ENCODE peak calls at places on chromosomes 1 and 21, in ten cellular contexts. X is transverse colon; M is heart right ventricle; G is lung; N is psoas muscle; T is CD8-positive, alpha-beta T cell; K is GM23338; F is CD8-positive, alpha-beta memory T cell; I is AG04450; S is ascending aorta. L is an unnamed sample.

GRCh38 chr1:229305402-229305801 is 34.5 kb downstream of the RAB4A start:
- DNase-seq in I (no peak), G (no peak), X (no peak), T (no peak), M (no peak), S (no peak), K (no peak), F (no peak), N (no peak), L (no peak)

GRCh38 chr21:42257091-42257760 is 38.3 kb downstream of the ABCG1 start:
- DNase-seq in I (no peak), K (no peak), T (no peak), M (no peak), G (no peak), N (no peak), S (no peak), F (no peak), X (no peak), L (no peak)

GRCh38 chr1:9343269-9343668 is 50.6 kb downstream of the SPSB1 start:
- DNase-seq in K (no peak), X (no peak), S (no peak), F (no peak), N (no peak), M (no peak), G (no peak), I (no peak), T (no peak), L (no peak)

GRCh38 chr21:42309753-42310213 is 5.4 kb downstream of the TFF3 start:
- DNase-seq in K (peak), I (no peak), X (peak), S (no peak), M (peak), F (peak), T (peak), N (peak), G (peak), L (peak)

GRCh38 chr1:47679826-47680225 is 242.0 kb downstream of the FOXD2 start:
- DNase-seq in F (no peak), X (no peak), N (no peak), G (peak), K (no peak), S (no peak), M (no peak), I (no peak), T (no peak), L (no peak)

GRCh38 chr1:43446388-43446740 is 7.4 kb downstream of the HYI start:
- DNase-seq in X (peak), M (no peak), I (no peak), N (no peak), T (no peak), F (no peak), G (no peak), K (no peak), S (no peak), L (no peak)

GRCh38 chr1:76726251-76726650 is 141.0 kb upstream of the ST6GALNAC5 start:
- DNase-seq in K (no peak), S (no peak), M (no peak), F (no peak), G (no peak), I (no peak), X (no peak), T (no peak), N (no peak), L (no peak)

GRCh38 chr1:41878911-41879310 is 39.8 kb downstream of the HIVEP3 start:
- DNase-seq in I (no peak), S (no peak), N (no peak), T (no peak), K (no peak), G (no peak), X (no peak), F (no peak), M (no peak), L (no peak)

GRCh38 chr1:154999651-155000474 is 2.7 kb upstream of the ZBTB7B start:
- DNase-seq in T (no peak), S (no peak), I (no peak), N (no peak), F (peak), X (peak), G (no peak), M (no peak), K (peak), L (peak)

GRCh38 chr1:83970802-83971201 is 28.1 kb downstream of the TTLL7 start:
- DNase-seq in S (no peak), I (no peak), T (no peak), G (no peak), M (no peak), N (no peak), X (no peak), F (no peak), K (peak), L (no peak)

GRCh38 chr21:43343095-43343991 is 83.6 kb downstream of the SIK1 start:
- DNase-seq in S (no peak), M (no peak), N (no peak), T (no peak), X (peak), I (no peak), G (peak), K (no peak), F (no peak), L (no peak)

GRCh38 chr1:109933856-109934711 is 23.4 kb downstream of the CSF1 start:
- DNase-seq in X (no peak), G (peak), M (no peak), K (no peak), N (peak), F (no peak), I (no peak), S (no peak), T (no peak), L (peak)

GRCh38 chr1:114345930-114346479 is 165.0 kb downstream of the TRIM33 start:
- DNase-seq in I (no peak), S (no peak), F (no peak), N (peak), M (peak), X (no peak), T (no peak), K (peak), G (no peak), L (peak)

GRCh38 chr1:94947453-94947852 is 20.5 kb upstream of the CNN3 start:
- DNase-seq in S (no peak), M (no peak), K (no peak), N (no peak), F (no peak), G (no peak), I (no peak), T (no peak), X (no peak), L (no peak)

GRCh38 chr1:87816646-87817045 is 488.0 kb downstream of the LMO4 start:
- DNase-seq in I (no peak), K (no peak), F (no peak), G (no peak), T (no peak), N (no peak), S (no peak), M (peak), X (no peak), L (no peak)

GRCh38 chr1:56644064-56644940 is 812 bp upstream of the PRKAA2 start:
- DNase-seq in S (no peak), K (no peak), I (no peak), G (no peak), M (no peak), X (peak), F (no peak), N (no peak), T (no peak), L (peak)

GRCh38 chr1:83928396-83928795 is 70.5 kb downstream of the TTLL7 start:
- DNase-seq in N (no peak), M (no peak), X (no peak), I (no peak), T (no peak), K (no peak), G (no peak), F (no peak), S (no peak), L (no peak)

GRCh38 chr1:26224606-26225005 is 9.4 kb upstream of the CEP85 start:
- DNase-seq in T (no peak), G (no peak), I (no peak), K (no peak), X (no peak), N (no peak), M (no peak), F (no peak), S (no peak), L (no peak)

GRCh38 chr1:224615861-224616760 is at the start of gene CNIH3:
- DNase-seq in S (no peak), K (peak), G (no peak), X (no peak), I (no peak), F (peak), T (peak), M (no peak), N (peak), L (peak)

GRCh38 chr1:67061266-67061665 is 7.3 kb upstream of the SLC35D1 start:
- DNase-seq in X (no peak), M (no peak), T (no peak), K (no peak), F (no peak), G (no peak), I (no peak), N (no peak), S (no peak), L (no peak)

GRCh38 chr21:44405091-44405947 is 50.0 kb upstream of the LRRC3 start:
- DNase-seq in G (no peak), F (no peak), S (no peak), T (no peak), X (no peak), M (no peak), N (no peak), K (no peak), I (no peak), L (no peak)

GRCh38 chr1:53575948-53576305 is 116.7 kb downstream of the DMRTB1 start:
- DNase-seq in M (no peak), X (no peak), F (no peak), K (no peak), T (no peak), I (no peak), G (no peak), N (no peak), S (no peak), L (no peak)

GRCh38 chr1:51313268-51313852 is 17.0 kb downstream of the TTC39A start:
- DNase-seq in F (no peak), X (no peak), S (no peak), I (no peak), N (no peak), G (no peak), M (no peak), T (no peak), K (peak), L (peak)

GRCh38 chr1:42784946-42785693 is at the start of gene TMEM269:
- DNase-seq in T (peak), G (no peak), K (peak), F (peak), M (peak), N (peak), I (no peak), X (peak), S (no peak), L (no peak)

GRCh38 chr1:240526321-240526720 is 85.6 kb downstream of the GREM2 start:
- DNase-seq in X (no peak), T (no peak), K (peak), G (no peak), S (no peak), M (no peak), F (no peak), I (peak), N (no peak), L (no peak)

GRCh38 chr1:59229138-59229537 is 67.8 kb upstream of the FGGY start:
- DNase-seq in T (no peak), X (no peak), F (no peak), N (no peak), K (no peak), S (no peak), G (no peak), I (no peak), M (no peak), L (no peak)

GRCh38 chr1:1567831-1568380 is 6.8 kb downstream of the SSU72 start:
- DNase-seq in S (no peak), G (no peak), T (no peak), X (no peak), M (no peak), N (no peak), K (peak), F (no peak), I (no peak), L (no peak)

GRCh38 chr1:8879348-8880067 is 1.0 kb upstream of the ENO1 start:
- DNase-seq in F (no peak), N (no peak), T (peak), K (no peak), I (no peak), X (no peak), G (no peak), M (no peak), S (no peak), L (no peak)

GRCh38 chr21:25360593-25360992 is 246.7 kb downstream of the MRPL39 start:
- DNase-seq in S (no peak), N (no peak), M (no peak), X (no peak), G (no peak), T (no peak), F (no peak), K (no peak), I (no peak), L (no peak)

GRCh38 chr1:241225741-241226140 is 131.3 kb downstream of the RGS7 start:
- DNase-seq in F (no peak), N (no peak), K (no peak), X (no peak), G (peak), M (no peak), T (no peak), S (no peak), I (no peak), L (no peak)

GRCh38 chr1:214698589-214698988 is 95.6 kb downstream of the CENPF start:
- DNase-seq in T (no peak), N (no peak), X (no peak), G (no peak), F (no peak), K (no peak), S (no peak), M (no peak), I (no peak), L (peak)

GRCh38 chr1:171506525-171507304 is 21.4 kb downstream of the PRRC2C start:
- DNase-seq in N (no peak), S (no peak), F (no peak), X (no peak), T (no peak), I (no peak), G (no peak), K (peak), M (no peak), L (no peak)

GRCh38 chr1:207810173-207810572 is 58.3 kb downstream of the CD46 start:
- DNase-seq in T (peak), K (no peak), I (no peak), X (no peak), M (no peak), G (peak), S (no peak), F (no peak), N (no peak), L (peak)

DNA sequence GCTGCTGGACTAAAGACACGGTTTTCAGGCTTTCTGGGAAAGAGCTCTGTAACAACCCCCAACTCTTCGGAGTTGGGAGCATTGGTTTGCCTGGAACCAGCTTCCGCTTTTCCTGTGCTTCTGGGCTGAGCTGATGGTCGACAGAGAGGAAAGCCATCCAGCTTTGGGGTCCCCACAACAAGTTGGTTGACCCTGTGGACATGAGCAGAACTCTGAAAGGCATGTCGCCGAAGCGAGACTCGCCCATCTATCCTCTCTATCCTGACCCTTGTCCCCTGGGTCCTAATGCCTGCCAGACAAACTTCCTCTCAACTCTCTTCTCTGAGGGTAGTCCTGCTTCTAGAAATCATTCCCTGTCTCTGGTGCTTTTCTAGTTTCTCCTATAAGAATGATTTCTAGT is 31.9 kb upstream of the FCGR2A start:
- DNase-seq in N (no peak), M (no peak), F (no peak), S (no peak), K (peak), X (no peak), I (no peak), T (no peak), G (no peak), L (peak)
- H3K4me3 ChIP-seq in N (no peak), M (no peak), F (no peak), S (no peak), K (peak), X (no peak), I (peak), T (no peak), G (no peak), L (peak)

GRCh38 chr1:206005761-206006160 is 2.6 kb upstream of the RAB7B start:
- DNase-seq in F (no peak), S (no peak), T (no peak), N (no peak), I (no peak), M (no peak), K (no peak), X (no peak), G (no peak), L (no peak)
- H3K4me3 ChIP-seq in F (no peak), S (no peak), T (no peak), N (no peak), I (no peak), M (no peak), K (no peak), X (no peak), G (no peak), L (no peak)

GRCh38 chr1:40532062-40532389 is 589 bp downstream of the ZNF684 start:
- DNase-seq in N (no peak), X (no peak), G (no peak), M (no peak), K (no peak), I (no peak), S (no peak), F (no peak), T (no peak), L (no peak)

GRCh38 chr1:40531381-40532061 is at the start of gene ZNF684:
- DNase-seq in T (peak), K (peak), M (peak), S (peak), X (peak), F (peak), N (peak), I (peak), G (peak), L (peak)

GRCh38 chr1:40534589-40534988 is 3.2 kb downstream of the ZNF684 start:
- DNase-seq in S (no peak), T (no peak), F (no peak), G (no peak), N (no peak), X (no peak), I (no peak), M (no peak), K (no peak), L (no peak)

GRCh38 chr1:40530735-40531380 is 579 bp upstream of the ZNF684 start:
- DNase-seq in M (no peak), K (peak), X (no peak), I (no peak), S (no peak), F (no peak), T (no peak), G (no peak), N (no peak), L (no peak)

GRCh38 chr1:40532844-40533424 is 1.5 kb downstream of the ZNF684 start:
- DNase-seq in X (peak), M (no peak), S (no peak), T (peak), G (no peak), N (no peak), I (no peak), F (no peak), K (peak), L (peak)
- H3K4me3 ChIP-seq in X (no peak), M (peak), S (peak), T (no peak), G (no peak), N (no peak), I (no peak), F (no peak), K (no peak), L (no peak)

GRCh38 chr1:205809469-205809868 is 3.5 kb downstream of the SLC41A1 start:
- DNase-seq in S (no peak), I (no peak), K (no peak), N (no peak), M (no peak), T (no peak), G (no peak), X (no peak), F (no peak), L (no peak)
- H3K4me3 ChIP-seq in S (peak), I (no peak), K (no peak), N (peak), M (peak), T (peak), G (no peak), X (no peak), F (no peak), L (no peak)

GRCh38 chr21:46436586-46436985 is 22.1 kb upstream of the DIP2A start:
- DNase-seq in M (no peak), I (no peak), T (no peak), F (no peak), X (no peak), S (no peak), N (no peak), K (no peak), G (no peak), L (no peak)

GRCh38 chr21:46439906-46440305 is 18.8 kb upstream of the DIP2A start:
- DNase-seq in S (no peak), I (no peak), K (no peak), T (no peak), F (no peak), M (no peak), X (no peak), G (no peak), N (no peak), L (no peak)

GRCh38 chr21:46437096-46437498 is 21.6 kb upstream of the DIP2A start:
- DNase-seq in M (no peak), N (no peak), I (no peak), T (no peak), K (no peak), F (no peak), G (no peak), S (no peak), X (no peak), L (no peak)

GRCh38 chr21:46437511-46437910 is 21.2 kb upstream of the DIP2A start:
- DNase-seq in T (no peak), X (no peak), S (no peak), K (no peak), I (no peak), G (no peak), F (no peak), N (no peak), M (no peak), L (no peak)

GRCh38 chr21:46438241-46438640 is 20.4 kb upstream of the DIP2A start:
- DNase-seq in K (no peak), S (no peak), G (no peak), F (no peak), X (no peak), T (no peak), N (no peak), I (no peak), M (no peak), L (no peak)
- H3K4me3 ChIP-seq in K (no peak), S (no peak), G (no peak), F (no peak), X (no peak), T (no peak), N (no peak), I (no peak), M (no peak), L (no peak)

GRCh38 chr1:10852018-10852417 is 55.6 kb upstream of the CASZ1 start:
- DNase-seq in I (no peak), S (no peak), M (no peak), G (no peak), K (no peak), T (no peak), F (no peak), N (no peak), X (no peak), L (no peak)

GRCh38 chr1:10853701-10854100 is 57.3 kb upstream of the CASZ1 start:
- DNase-seq in G (no peak), X (no peak), F (no peak), K (no peak), N (no peak), S (no peak), I (no peak), T (no peak), M (no peak), L (no peak)

GRCh38 chr1:10851024-10852013 is 54.9 kb upstream of the CASZ1 start:
- DNase-seq in K (no peak), N (no peak), G (no peak), F (no peak), I (no peak), S (no peak), X (no peak), T (no peak), M (no peak), L (no peak)

GRCh38 chr1:10852486-10852885 is 56.0 kb upstream of the CASZ1 start:
- DNase-seq in F (no peak), K (no peak), G (no peak), M (no peak), T (no peak), I (no peak), X (no peak), N (no peak), S (no peak), L (peak)

DNA sequence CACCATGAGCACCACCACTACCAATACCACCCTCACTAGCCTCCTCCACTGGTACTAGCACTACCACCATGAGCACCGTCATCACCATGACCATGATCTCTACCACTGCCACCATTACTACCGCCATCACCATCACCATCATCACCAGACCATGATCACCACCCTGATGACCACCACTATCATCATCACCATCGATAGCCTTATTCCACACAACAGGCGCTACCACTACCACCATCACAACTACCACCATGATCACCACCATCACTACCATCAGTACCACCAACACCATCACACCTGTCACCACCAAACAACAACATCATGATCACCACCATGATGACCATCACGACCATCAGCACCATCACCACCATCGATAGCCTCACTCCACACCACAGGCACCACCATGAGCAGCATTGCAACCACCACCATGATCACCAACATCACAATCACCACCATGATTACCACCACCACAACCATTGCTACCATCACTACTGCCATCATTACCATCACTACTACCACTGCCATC is 56.6 kb upstream of the CASZ1 start:
- DNase-seq in X (no peak), T (no peak), M (no peak), F (no peak), K (no peak), I (no peak), N (no peak), G (no peak), S (no peak), L (no peak)
- H3K4me3 ChIP-seq in X (no peak), T (no peak), M (no peak), F (no peak), K (no peak), I (no peak), N (no peak), G (no peak), S (no peak), L (no peak)

L was measured in MG63.